ENCODE peak calls at places on chromosomes 7 and 10, in ten cellular contexts. One of them, this sample, is unnamed.

GRCh38 chr10:43221419-43222293 is 45.2 kb downstream of the RASGEF1A start:
- DNase-seq in cardiac muscle cell: no peak
- DNase-seq in kidney: peak; percentile 63
- DNase-seq in heart left ventricle: peak; percentile 21
- DNase-seq in PC-3: peak; percentile 17
- DNase-seq in hepatocyte: no peak
- DNase-seq in Panc1: no peak
- DNase-seq in DND-41: no peak
- DNase-seq in right cardiac atrium: peak; percentile 41
- DNase-seq in keratinocyte: no peak
- DNase-seq in this sample: no peak

GRCh38 chr7:123805287-123805686 is 39.7 kb upstream of the HYAL4 start:
- DNase-seq in keratinocyte: no peak
- DNase-seq in DND-41: no peak
- DNase-seq in kidney: no peak
- DNase-seq in Panc1: no peak
- DNase-seq in PC-3: no peak
- DNase-seq in right cardiac atrium: no peak
- DNase-seq in cardiac muscle cell: no peak
- DNase-seq in hepatocyte: no peak
- DNase-seq in heart left ventricle: no peak
- DNase-seq in this sample: no peak

GRCh38 chr10:64191304-64191703 is 670.1 kb downstream of the REEP3 start:
- DNase-seq in cardiac muscle cell: no peak
- DNase-seq in right cardiac atrium: no peak
- DNase-seq in hepatocyte: no peak
- DNase-seq in DND-41: no peak
- DNase-seq in heart left ventricle: no peak
- DNase-seq in kidney: no peak
- DNase-seq in Panc1: no peak
- DNase-seq in keratinocyte: no peak
- DNase-seq in PC-3: no peak
- DNase-seq in this sample: no peak

GRCh38 chr10:111539246-111539645 is 462.4 kb downstream of the ADRA2A start:
- DNase-seq in right cardiac atrium: no peak
- DNase-seq in DND-41: no peak
- DNase-seq in cardiac muscle cell: no peak
- DNase-seq in heart left ventricle: no peak
- DNase-seq in kidney: no peak
- DNase-seq in Panc1: no peak
- DNase-seq in PC-3: no peak
- DNase-seq in hepatocyte: no peak
- DNase-seq in keratinocyte: no peak
- DNase-seq in this sample: no peak

GRCh38 chr10:5566606-5567005 is 41.8 kb downstream of the CALML3 start:
- DNase-seq in hepatocyte: no peak
- DNase-seq in PC-3: peak; percentile 63
- DNase-seq in cardiac muscle cell: no peak
- DNase-seq in Panc1: no peak
- DNase-seq in right cardiac atrium: peak; percentile 21
- DNase-seq in keratinocyte: peak; percentile 95
- DNase-seq in kidney: no peak
- DNase-seq in DND-41: no peak
- DNase-seq in heart left ventricle: no peak
- DNase-seq in this sample: no peak

GRCh38 chr10:70455213-70455630 is 13.7 kb upstream of the NODAL start:
- DNase-seq in DND-41: no peak
- DNase-seq in kidney: no peak
- DNase-seq in heart left ventricle: no peak
- DNase-seq in keratinocyte: no peak
- DNase-seq in hepatocyte: no peak
- DNase-seq in PC-3: no peak
- DNase-seq in cardiac muscle cell: no peak
- DNase-seq in Panc1: no peak
- DNase-seq in right cardiac atrium: no peak
- DNase-seq in this sample: no peak

GRCh38 chr10:118865998-118866778 is 111.4 kb upstream of the CACUL1 start:
- DNase-seq in Panc1: no peak
- DNase-seq in keratinocyte: no peak
- DNase-seq in kidney: no peak
- DNase-seq in DND-41: no peak
- DNase-seq in PC-3: no peak
- DNase-seq in hepatocyte: peak; percentile 55
- DNase-seq in right cardiac atrium: no peak
- DNase-seq in cardiac muscle cell: no peak
- DNase-seq in heart left ventricle: no peak
- DNase-seq in this sample: no peak

GRCh38 chr7:136637826-136638225 is 230.6 kb upstream of the CHRM2 start:
- DNase-seq in hepatocyte: no peak
- DNase-seq in PC-3: no peak
- DNase-seq in cardiac muscle cell: no peak
- DNase-seq in heart left ventricle: no peak
- DNase-seq in Panc1: no peak
- DNase-seq in keratinocyte: no peak
- DNase-seq in right cardiac atrium: no peak
- DNase-seq in DND-41: no peak
- DNase-seq in kidney: no peak
- DNase-seq in this sample: no peak

GRCh38 chr7:132485600-132486594 is 90.4 kb downstream of the PLXNA4 start:
- DNase-seq in heart left ventricle: peak; percentile 60
- DNase-seq in DND-41: peak; percentile 14
- DNase-seq in hepatocyte: no peak
- DNase-seq in kidney: peak; percentile 82
- DNase-seq in Panc1: no peak
- DNase-seq in keratinocyte: no peak
- DNase-seq in right cardiac atrium: peak; percentile 89
- DNase-seq in PC-3: no peak
- DNase-seq in cardiac muscle cell: peak; percentile 78
- DNase-seq in this sample: peak; percentile 82

DNA sequence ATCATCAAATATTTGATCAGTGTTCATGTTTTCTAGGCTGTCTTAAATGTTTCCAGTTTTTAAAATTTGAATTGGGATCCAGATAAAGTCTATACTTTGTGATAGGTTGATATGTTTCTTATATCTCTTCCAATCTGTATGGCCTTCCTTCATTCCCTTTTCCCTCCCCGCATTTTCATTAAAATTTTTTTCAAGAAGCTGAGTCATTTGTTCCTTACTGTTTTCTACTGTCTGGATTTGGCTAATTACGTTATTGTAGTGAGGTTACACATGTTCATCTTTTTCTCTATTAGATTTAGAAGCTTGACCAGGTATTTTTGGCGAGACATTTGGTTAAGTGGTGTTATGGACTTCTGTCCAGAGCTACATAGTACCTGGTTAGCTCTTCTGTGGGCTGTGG is 11.2 kb downstream of the GARS1 start:
- DNase-seq in heart left ventricle: no peak
- DNase-seq in cardiac muscle cell: no peak
- DNase-seq in right cardiac atrium: no peak
- DNase-seq in PC-3: no peak
- DNase-seq in Panc1: no peak
- DNase-seq in keratinocyte: no peak
- DNase-seq in DND-41: no peak
- DNase-seq in hepatocyte: no peak
- DNase-seq in kidney: no peak
- DNase-seq in this sample: no peak
- H3K4me3 ChIP-seq in heart left ventricle: no peak overlapping the region
- H3K4me3 ChIP-seq in cardiac muscle cell: no peak overlapping the region
- H3K4me3 ChIP-seq in right cardiac atrium: no peak overlapping the region
- H3K4me3 ChIP-seq in PC-3: no peak overlapping the region
- H3K4me3 ChIP-seq in Panc1: no peak overlapping the region
- H3K4me3 ChIP-seq in keratinocyte: no peak overlapping the region
- H3K4me3 ChIP-seq in DND-41: no peak overlapping the region
- H3K4me3 ChIP-seq in hepatocyte: no peak overlapping the region
- H3K4me3 ChIP-seq in kidney: no peak overlapping the region
- H3K4me3 ChIP-seq in this sample: no peak overlapping the region

DNA sequence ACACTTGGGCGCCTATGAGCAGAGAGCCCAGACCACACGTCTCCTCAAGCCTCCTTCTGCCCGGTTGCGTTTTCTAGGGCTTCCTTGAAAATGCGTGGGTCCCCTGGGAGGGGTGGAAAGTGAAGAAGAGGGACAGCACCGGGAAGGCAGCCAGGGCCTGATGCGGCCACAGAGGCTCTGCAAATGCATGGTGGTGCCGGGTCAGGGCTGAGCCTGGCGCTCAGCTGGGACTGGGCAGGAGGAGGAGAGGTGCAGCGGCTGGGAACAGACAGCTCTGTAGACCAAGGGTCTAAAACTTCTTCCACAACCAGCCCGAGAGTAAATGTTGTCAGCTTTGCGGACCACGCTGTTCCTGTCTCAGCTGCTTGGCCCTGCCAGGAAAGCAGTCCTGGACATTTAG is 1.6 kb downstream of the DPYSL4 start:
- DNase-seq in DND-41: no peak
- DNase-seq in heart left ventricle: peak; percentile 45
- DNase-seq in right cardiac atrium: peak; percentile 49
- DNase-seq in Panc1: no peak
- DNase-seq in hepatocyte: no peak
- DNase-seq in PC-3: no peak
- DNase-seq in cardiac muscle cell: no peak
- DNase-seq in keratinocyte: no peak
- DNase-seq in kidney: no peak
- DNase-seq in this sample: no peak
- H3K4me1 ChIP-seq in DND-41: no peaks in the 10 kb centered on the region
- H3K4me1 ChIP-seq in heart left ventricle: peaks cover 44% of the 10 kb centered on the region
- H3K4me1 ChIP-seq in right cardiac atrium: no peaks in the 10 kb centered on the region
- H3K4me1 ChIP-seq in Panc1: peaks cover 5% of the 10 kb centered on the region
- H3K4me1 ChIP-seq in hepatocyte: peaks cover 10% of the 10 kb centered on the region
- H3K4me1 ChIP-seq in PC-3: peaks cover 3% of the 10 kb centered on the region
- H3K4me1 ChIP-seq in cardiac muscle cell: peaks cover 9% of the 10 kb centered on the region
- H3K4me1 ChIP-seq in keratinocyte: no peaks in the 10 kb centered on the region
- H3K4me1 ChIP-seq in kidney: peaks cover 4% of the 10 kb centered on the region
- H3K4me1 ChIP-seq in this sample: peaks cover 8% of the 10 kb centered on the region

GRCh38 chr7:36277247-36277542 is 112.5 kb upstream of the ANLN start:
- DNase-seq in kidney: no peak
- DNase-seq in keratinocyte: no peak
- DNase-seq in cardiac muscle cell: no peak
- DNase-seq in right cardiac atrium: no peak
- DNase-seq in PC-3: no peak
- DNase-seq in Panc1: no peak
- DNase-seq in DND-41: no peak
- DNase-seq in hepatocyte: no peak
- DNase-seq in heart left ventricle: no peak
- DNase-seq in this sample: no peak

GRCh38 chr7:36278767-36279171 is 110.9 kb upstream of the ANLN start:
- DNase-seq in Panc1: no peak
- DNase-seq in kidney: no peak
- DNase-seq in keratinocyte: no peak
- DNase-seq in hepatocyte: peak; percentile 85
- DNase-seq in cardiac muscle cell: peak; percentile 73
- DNase-seq in right cardiac atrium: no peak
- DNase-seq in PC-3: peak; percentile 68
- DNase-seq in heart left ventricle: no peak
- DNase-seq in DND-41: no peak
- DNase-seq in this sample: no peak

GRCh38 chr7:36275735-36276284 is 113.9 kb upstream of the ANLN start:
- DNase-seq in keratinocyte: no peak
- DNase-seq in PC-3: no peak
- DNase-seq in cardiac muscle cell: no peak
- DNase-seq in right cardiac atrium: no peak
- DNase-seq in hepatocyte: peak; percentile 1
- DNase-seq in heart left ventricle: no peak
- DNase-seq in kidney: no peak
- DNase-seq in Panc1: no peak
- DNase-seq in DND-41: no peak
- DNase-seq in this sample: no peak

GRCh38 chr7:36278069-36278766 is 111.4 kb upstream of the ANLN start:
- DNase-seq in keratinocyte: no peak
- DNase-seq in right cardiac atrium: no peak
- DNase-seq in kidney: no peak
- DNase-seq in hepatocyte: no peak
- DNase-seq in DND-41: no peak
- DNase-seq in PC-3: no peak
- DNase-seq in Panc1: no peak
- DNase-seq in cardiac muscle cell: no peak
- DNase-seq in heart left ventricle: no peak
- DNase-seq in this sample: no peak

GRCh38 chr7:36276428-36277246 is 113.0 kb upstream of the ANLN start:
- DNase-seq in DND-41: no peak
- DNase-seq in keratinocyte: no peak
- DNase-seq in kidney: no peak
- DNase-seq in Panc1: no peak
- DNase-seq in cardiac muscle cell: no peak
- DNase-seq in right cardiac atrium: no peak
- DNase-seq in heart left ventricle: no peak
- DNase-seq in hepatocyte: peak; percentile 3
- DNase-seq in PC-3: no peak
- DNase-seq in this sample: no peak
- H3K4me3 ChIP-seq in DND-41: no peak overlapping the region
- H3K4me3 ChIP-seq in keratinocyte: no peak overlapping the region
- H3K4me3 ChIP-seq in kidney: no peak overlapping the region
- H3K4me3 ChIP-seq in Panc1: no peak overlapping the region
- H3K4me3 ChIP-seq in cardiac muscle cell: no peak overlapping the region
- H3K4me3 ChIP-seq in right cardiac atrium: no peak overlapping the region
- H3K4me3 ChIP-seq in heart left ventricle: no peak overlapping the region
- H3K4me3 ChIP-seq in hepatocyte: no peak overlapping the region
- H3K4me3 ChIP-seq in PC-3: no peak overlapping the region
- H3K4me3 ChIP-seq in this sample: no peak overlapping the region

DNA sequence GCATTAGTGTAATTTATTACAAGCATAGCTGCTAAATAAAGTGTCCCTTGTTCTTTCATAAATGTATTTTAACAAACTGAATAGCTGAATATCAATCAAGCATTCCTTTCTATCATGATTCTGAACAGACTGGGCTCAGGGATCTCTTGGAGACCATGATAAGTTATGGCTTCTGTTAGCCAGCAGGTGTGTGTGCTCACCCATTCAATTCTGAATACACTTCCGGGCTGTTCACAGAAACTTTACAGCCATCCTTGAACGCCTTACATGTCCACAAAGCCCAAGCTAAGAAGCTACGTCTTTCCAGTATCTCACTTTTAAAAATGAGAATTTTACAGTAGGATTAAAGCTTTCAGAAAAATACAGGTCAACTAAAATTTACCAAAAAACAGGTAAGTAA is 115.1 kb downstream of the SVIL start:
- DNase-seq in Panc1: no peak
- DNase-seq in DND-41: no peak
- DNase-seq in right cardiac atrium: no peak
- DNase-seq in hepatocyte: no peak
- DNase-seq in heart left ventricle: no peak
- DNase-seq in kidney: no peak
- DNase-seq in PC-3: no peak
- DNase-seq in keratinocyte: no peak
- DNase-seq in cardiac muscle cell: no peak
- DNase-seq in this sample: no peak
- H3K4me1 ChIP-seq in Panc1: no peaks in the 10 kb centered on the region
- H3K4me1 ChIP-seq in DND-41: no peaks in the 10 kb centered on the region
- H3K4me1 ChIP-seq in right cardiac atrium: peaks cover 3% of the 10 kb centered on the region
- H3K4me1 ChIP-seq in hepatocyte: no peaks in the 10 kb centered on the region
- H3K4me1 ChIP-seq in heart left ventricle: peaks cover 27% of the 10 kb centered on the region
- H3K4me1 ChIP-seq in kidney: peaks cover 6% of the 10 kb centered on the region
- H3K4me1 ChIP-seq in PC-3: peaks cover 8% of the 10 kb centered on the region
- H3K4me1 ChIP-seq in keratinocyte: no peaks in the 10 kb centered on the region
- H3K4me1 ChIP-seq in cardiac muscle cell: peaks cover 8% of the 10 kb centered on the region
- H3K4me1 ChIP-seq in this sample: no peaks in the 10 kb centered on the region

GRCh38 chr10:88041243-88042161 is 178.1 kb downstream of the PTEN start:
- DNase-seq in PC-3: no peak
- DNase-seq in cardiac muscle cell: peak; percentile 42
- DNase-seq in keratinocyte: no peak
- DNase-seq in DND-41: no peak
- DNase-seq in hepatocyte: peak; percentile 6
- DNase-seq in heart left ventricle: no peak
- DNase-seq in kidney: no peak
- DNase-seq in Panc1: no peak
- DNase-seq in right cardiac atrium: no peak
- DNase-seq in this sample: no peak
- H3K4me3 ChIP-seq in PC-3: no peak overlapping the region
- H3K4me3 ChIP-seq in cardiac muscle cell: no peak overlapping the region
- H3K4me3 ChIP-seq in keratinocyte: peak overlapping the region; percentile 50
- H3K4me3 ChIP-seq in DND-41: no peak overlapping the region
- H3K4me3 ChIP-seq in hepatocyte: no peak overlapping the region
- H3K4me3 ChIP-seq in heart left ventricle: no peak overlapping the region
- H3K4me3 ChIP-seq in kidney: no peak overlapping the region
- H3K4me3 ChIP-seq in Panc1: no peak overlapping the region
- H3K4me3 ChIP-seq in right cardiac atrium: no peak overlapping the region
- H3K4me3 ChIP-seq in this sample: no peak overlapping the region